ENCODE peak calls at places on chromosomes 7 and 10, in eight cellular contexts. C, W, V, O, S, I, T and X are unnamed samples.

GRCh38 chr10:22641743-22642142 is 72.6 kb downstream of the PIP4K2A start:
- DNase-seq in I (no peak), C (no peak), T (no peak), O (no peak), V (no peak), W (no peak), S (no peak), X (no peak)

GRCh38 chr10:119737827-119738226 is 12.0 kb downstream of the INPP5F start:
- DNase-seq in C (peak), O (peak), W (peak), S (peak), V (no peak), T (peak), I (no peak), X (peak)

GRCh38 chr7:84701524-84702306 is 485.1 kb downstream of the SEMA3D start:
- DNase-seq in I (no peak), O (peak), W (peak), S (peak), V (no peak), C (peak), T (peak), X (peak)

GRCh38 chr7:155566011-155566836 is 19.9 kb upstream of the CNPY1 start:
- DNase-seq in V (no peak), C (no peak), O (no peak), T (no peak), S (no peak), W (no peak), I (no peak), X (no peak)

GRCh38 chr10:116907588-116907987 is 58.3 kb downstream of the ENO4 start:
- DNase-seq in I (no peak), W (no peak), V (no peak), T (no peak), O (no peak), C (no peak), S (no peak), X (no peak)

GRCh38 chr7:80218723-80219122 is 84.1 kb downstream of the GNAI1 start:
- DNase-seq in C (peak), T (peak), I (no peak), O (peak), S (no peak), W (peak), V (no peak), X (no peak)

GRCh38 chr7:43921423-43921822 is 4.8 kb upstream of the UBE2D4 start:
- DNase-seq in O (no peak), W (no peak), S (no peak), T (no peak), I (no peak), V (no peak), C (no peak), X (no peak)

GRCh38 chr7:47091141-47091540 is 490.8 kb downstream of the TNS3 start:
- DNase-seq in V (no peak), W (no peak), C (no peak), I (no peak), O (peak), T (peak), S (no peak), X (no peak)

GRCh38 chr10:33743429-33743857 is 409.0 kb upstream of the NRP1 start:
- DNase-seq in T (no peak), S (peak), I (no peak), O (no peak), C (no peak), V (no peak), W (no peak), X (no peak)

GRCh38 chr7:16416289-16417282 is 4.8 kb downstream of the CRPPA start:
- DNase-seq in W (peak), V (no peak), C (peak), O (peak), I (peak), T (peak), S (no peak), X (no peak)

GRCh38 chr7:155944901-155945300 is 132.6 kb upstream of the SHH start:
- DNase-seq in T (no peak), V (no peak), I (no peak), S (no peak), C (no peak), O (no peak), W (no peak), X (no peak)

GRCh38 chr10:128993911-128994538 is 473.0 kb upstream of the MGMT start:
- DNase-seq in W (no peak), I (no peak), T (no peak), V (no peak), C (no peak), O (no peak), S (no peak), X (no peak)

GRCh38 chr10:33441561-33441960 is 107.1 kb upstream of the NRP1 start:
- DNase-seq in O (peak), C (peak), S (no peak), V (no peak), W (peak), I (no peak), T (no peak), X (no peak)

GRCh38 chr10:15725603-15726002 is 5.9 kb upstream of the ITGA8 start:
- DNase-seq in V (no peak), C (peak), S (peak), O (peak), I (no peak), W (peak), T (peak), X (peak)

GRCh38 chr10:30027057-30028005 is 32.1 kb downstream of the JCAD start:
- DNase-seq in V (peak), W (no peak), T (no peak), C (no peak), I (peak), S (peak), O (no peak), X (no peak)

GRCh38 chr10:103842605-103843004 is 12.8 kb downstream of the SH3PXD2A start:
- DNase-seq in V (no peak), S (no peak), O (no peak), T (no peak), W (no peak), C (no peak), I (no peak), X (no peak)

GRCh38 chr7:143288836-143289235 is 685 bp downstream of the CASP2 start:
- DNase-seq in O (peak), W (no peak), V (no peak), T (peak), I (no peak), S (no peak), C (peak), X (no peak)